ENCODE peak calls at places on chromosomes 13 and 19, in eight cellular contexts. B is GM23248, D is uterus, O is lower lobe of right lung, M is choroid plexus epithelial cell, K is MG63, C is AG10803, S is tibial nerve. L is an unnamed sample.

GRCh38 chr13:75512253-75512652 is 25.4 kb downstream of the COMMD6 start:
- DNase-seq in B (no peak), D (no peak), O (no peak), M (no peak), K (no peak), C (peak; percentile 33), S (no peak), L (no peak)

GRCh38 chr19:55454787-55455243 is 6.6 kb downstream of the ISOC2 start:
- DNase-seq in B (peak; percentile 70), D (no peak), O (no peak), M (peak; percentile 59), K (peak; percentile 47), C (peak; percentile 26), S (no peak), L (no peak)

GRCh38 chr19:19274146-19274545 is 1.0 kb upstream of the TM6SF2 start:
- DNase-seq in B (no peak), D (no peak), O (no peak), M (no peak), K (no peak), C (no peak), S (no peak), L (no peak)

GRCh38 chr13:71820699-71821098 is 46.3 kb downstream of the DACH1 start:
- DNase-seq in B (no peak), D (no peak), O (no peak), M (no peak), K (no peak), C (no peak), S (no peak), L (no peak)

GRCh38 chr19:31346660-31347059 is 2.6 kb downstream of the TSHZ3 start:
- DNase-seq in B (no peak), D (no peak), O (no peak), M (no peak), K (no peak), C (no peak), S (no peak), L (no peak)

GRCh38 chr19:48342414-48342738 is 17.0 kb downstream of the EMP3 start:
- DNase-seq in B (no peak), D (no peak), O (no peak), M (no peak), K (no peak), C (no peak), S (no peak), L (no peak)

GRCh38 chr19:5369962-5370367 is 29.4 kb upstream of the PTPRS start:
- DNase-seq in B (peak; percentile 46), D (peak; percentile 17), O (peak; percentile 50), M (peak; percentile 56), K (peak; percentile 38), C (no peak), S (no peak), L (no peak)

GRCh38 chr13:108084840-108085239 is 130.5 kb downstream of the LIG4 start:
- DNase-seq in B (no peak), D (no peak), O (no peak), M (no peak), K (no peak), C (no peak), S (no peak), L (no peak)

GRCh38 chr19:1076951-1077350 is 10.0 kb downstream of the ARHGAP45 start:
- DNase-seq in B (peak; percentile 32), D (no peak), O (peak; percentile 91), M (no peak), K (no peak), C (no peak), S (no peak), L (no peak)

GRCh38 chr19:46372901-46373572 is 26.1 kb downstream of the PPP5C start:
- DNase-seq in B (peak; percentile 79), D (no peak), O (no peak), M (peak; percentile 46), K (peak; percentile 67), C (peak; percentile 55), S (no peak), L (no peak)

GRCh38 chr19:50190439-50190891 is 13.0 kb upstream of the MYH14 start:
- DNase-seq in B (no peak), D (no peak), O (no peak), M (no peak), K (no peak), C (no peak), S (no peak), L (no peak)

GRCh38 chr19:45781282-45782161 is 768 bp downstream of the DMPK start:
- DNase-seq in B (peak; percentile 61), D (no peak), O (no peak), M (no peak), K (peak; percentile 87), C (no peak), S (no peak), L (no peak)

GRCh38 chr19:30349131-30349730 is 23.0 kb upstream of the ZNF536 start:
- DNase-seq in B (no peak), D (no peak), O (no peak), M (no peak), K (no peak), C (no peak), S (no peak), L (no peak)

GRCh38 chr13:35231426-35231825 is 245.1 kb downstream of the MAB21L1 start:
- DNase-seq in B (no peak), D (no peak), O (no peak), M (no peak), K (no peak), C (no peak), S (no peak), L (no peak)

GRCh38 chr19:49512970-49513745 is 697 bp downstream of the FCGRT start:
- DNase-seq in B (peak; percentile 47), D (peak; percentile 72), O (peak; percentile 77), M (peak; percentile 39), K (no peak), C (no peak), S (peak; percentile 54), L (no peak)

GRCh38 chr19:33446918-33447293 is 73.4 kb downstream of the CEBPG start:
- DNase-seq in B (no peak), D (no peak), O (no peak), M (no peak), K (no peak), C (no peak), S (no peak), L (no peak)

GRCh38 chr13:84870190-84870589 is 929.0 kb downstream of the SLITRK6 start:
- DNase-seq in B (peak; percentile 6), D (no peak), O (no peak), M (peak; percentile 1), K (no peak), C (no peak), S (no peak), L (no peak)

GRCh38 chr13:46295531-46296464 is 84.1 kb downstream of the LRRC63 start:
- DNase-seq in B (peak; percentile 97), D (no peak), O (peak; percentile 62), M (peak; percentile 95), K (peak; percentile 53), C (peak; percentile 99), S (no peak), L (no peak)

GRCh38 chr19:51676566-51677083 is 16.5 kb upstream of the SPACA6 start:
- DNase-seq in B (no peak), D (no peak), O (no peak), M (no peak), K (no peak), C (no peak), S (no peak), L (no peak)

GRCh38 chr13:57627663-57628062 is 3.9 kb upstream of the PCDH17 start:
- DNase-seq in B (peak; percentile 36), D (no peak), O (no peak), M (peak; percentile 52), K (no peak), C (peak; percentile 7), S (no peak), L (no peak)

GRCh38 chr19:13436352-13436751 is 69.9 kb downstream of the CACNA1A start:
- DNase-seq in B (no peak), D (no peak), O (no peak), M (no peak), K (no peak), C (no peak), S (no peak), L (no peak)

GRCh38 chr19:13437919-13438618 is 68.2 kb downstream of the CACNA1A start:
- DNase-seq in B (no peak), D (no peak), O (no peak), M (no peak), K (no peak), C (no peak), S (no peak), L (no peak)

DNA sequence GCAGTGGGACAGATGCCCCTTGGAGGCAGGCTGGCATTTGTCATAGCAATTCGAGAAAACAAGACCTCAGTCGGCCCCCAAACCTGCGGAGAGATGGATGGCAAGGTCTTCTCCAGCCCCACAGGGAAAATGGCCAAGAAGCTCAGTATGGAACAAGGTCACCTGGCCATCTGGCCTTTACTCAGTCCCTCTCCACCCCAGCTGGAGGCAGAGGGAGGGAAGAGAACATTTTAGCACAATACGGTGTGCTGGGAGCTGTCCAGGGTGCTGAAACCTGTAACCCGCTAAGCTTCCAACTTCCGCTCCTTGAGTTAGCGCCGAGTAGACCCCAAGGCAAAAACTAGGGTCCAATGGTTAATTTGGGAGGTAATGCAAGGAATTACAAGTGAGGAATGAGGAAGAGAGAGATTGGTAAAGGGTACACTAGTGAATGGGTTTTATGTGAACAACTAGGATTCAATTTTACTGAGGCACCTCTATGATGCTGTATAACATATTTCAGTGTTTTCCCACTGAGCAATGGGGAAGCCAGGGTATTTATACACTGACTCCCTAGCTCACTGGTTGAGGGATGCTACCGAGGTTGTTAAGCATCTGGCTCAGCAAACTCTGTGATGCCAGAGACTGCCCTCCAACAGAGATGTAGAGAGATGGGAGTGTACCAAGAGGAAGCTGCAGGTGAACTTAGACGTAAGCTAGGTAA is 64.3 kb downstream of the CACNA1A start:
- DNase-seq in B (peak; percentile 60), D (no peak), O (no peak), M (peak; percentile 27), K (peak; percentile 52), C (peak; percentile 42), S (no peak), L (no peak)
- H3K4me3 ChIP-seq in B (no peak overlapping the region), D (no peak overlapping the region), O (no peak overlapping the region), M (no peak overlapping the region), K (no peak overlapping the region), C (no peak overlapping the region), S (no peak overlapping the region), L (no peak overlapping the region)

DNA sequence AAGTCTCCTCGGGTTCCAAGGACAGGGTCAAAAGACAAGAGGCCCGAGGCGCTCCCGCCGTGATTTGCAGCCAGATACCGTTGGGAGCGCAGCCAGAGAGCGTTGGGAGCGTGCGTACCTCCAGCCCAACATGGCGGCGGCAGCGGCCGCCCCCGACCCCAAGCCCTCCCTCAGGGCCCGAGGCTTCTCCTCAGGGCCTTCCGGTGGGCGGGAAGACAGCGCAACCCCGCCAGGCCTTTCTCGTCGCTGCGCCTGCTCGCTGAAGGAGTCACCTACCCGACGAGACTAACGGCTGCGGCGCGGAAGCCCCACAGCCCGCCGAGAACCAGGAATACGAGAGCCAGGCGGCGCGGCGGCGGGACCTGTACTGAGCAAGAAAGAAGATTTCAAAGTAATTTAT is 3.2 kb upstream of the ZNF850 start:
- DNase-seq in B (no peak), D (peak; percentile 32), O (no peak), M (peak; percentile 44), K (no peak), C (no peak), S (no peak), L (no peak)
- H3K4me3 ChIP-seq in B (no peak overlapping the region), D (peak overlapping the region; percentile 9), O (no peak overlapping the region), M (peak overlapping the region; percentile 50), K (no peak overlapping the region), C (no peak overlapping the region), S (peak overlapping the region; percentile 15), L (peak overlapping the region; percentile 36)

GRCh38 chr19:39190768-39191167 is 6.0 kb upstream of the NCCRP1 start:
- DNase-seq in B (no peak), D (no peak), O (no peak), M (no peak), K (no peak), C (no peak), S (no peak), L (no peak)
- H3K4me3 ChIP-seq in B (no peak overlapping the region), D (no peak overlapping the region), O (no peak overlapping the region), M (no peak overlapping the region), K (no peak overlapping the region), C (no peak overlapping the region), S (no peak overlapping the region), L (no peak overlapping the region)

GRCh38 chr13:110397445-110397844 is 90.4 kb downstream of the COL4A2 start:
- DNase-seq in B (peak; percentile 80), D (no peak), O (no peak), M (peak; percentile 91), K (peak; percentile 40), C (peak; percentile 89), S (no peak), L (no peak)
- H3K4me3 ChIP-seq in B (peak overlapping the region; percentile 65), D (no peak overlapping the region), O (no peak overlapping the region), M (peak overlapping the region; percentile 2), K (peak overlapping the region; percentile 27), C (peak overlapping the region; percentile 46), S (peak overlapping the region; percentile 7), L (peak overlapping the region; percentile 44)